ENCODE peak calls at places on chromosomes 11 and 22, in nine cellular contexts. W, O, C, G, L, P, A, T and D are unnamed samples.

GRCh38 chr11:75760710-75761493 is 7.7 kb upstream of the DGAT2 start:
- DNase-seq in W (no peak), O (no peak), C (no peak), G (no peak), L (no peak), P (no peak), A (no peak), T (peak; percentile 82), D (no peak)

GRCh38 chr22:45882881-45883810 is 93.8 kb downstream of the WNT7B start:
- DNase-seq in W (no peak), O (peak; percentile 10), C (no peak), G (no peak), L (peak; percentile 46), P (no peak), A (no peak), T (no peak), D (no peak)

GRCh38 chr11:79129702-79130101 is 311.1 kb downstream of the TENM4 start:
- DNase-seq in W (no peak), O (no peak), C (no peak), G (no peak), L (no peak), P (no peak), A (no peak), T (no peak), D (no peak)

GRCh38 chr11:24422371-24422770 is 74.5 kb upstream of the LUZP2 start:
- DNase-seq in W (no peak), O (no peak), C (no peak), G (no peak), L (no peak), P (no peak), A (no peak), T (peak; percentile 36), D (no peak)

GRCh38 chr11:439315-440064 is 2.3 kb downstream of the ANO9 start:
- DNase-seq in W (no peak), O (no peak), C (no peak), G (no peak), L (no peak), P (no peak), A (no peak), T (no peak), D (no peak)

GRCh38 chr11:115606223-115607220 is 102.3 kb upstream of the CADM1 start:
- DNase-seq in W (peak; percentile 76), O (peak; percentile 31), C (peak; percentile 15), G (no peak), L (no peak), P (peak; percentile 31), A (no peak), T (peak; percentile 67), D (no peak)

GRCh38 chr11:103682318-103683184 is 353.9 kb upstream of the DDI1 start:
- DNase-seq in W (peak; percentile 80), O (peak; percentile 38), C (peak; percentile 44), G (peak; percentile 61), L (peak; percentile 82), P (peak; percentile 46), A (peak; percentile 23), T (peak; percentile 75), D (no peak)

GRCh38 chr22:50728523-50728931 is 9.5 kb upstream of the ACR start:
- DNase-seq in W (no peak), O (no peak), C (no peak), G (no peak), L (peak; percentile 58), P (no peak), A (no peak), T (no peak), D (no peak)

GRCh38 chr11:111378773-111379499 is at the start of gene POU2AF1:
- DNase-seq in W (no peak), O (no peak), C (no peak), G (no peak), L (no peak), P (no peak), A (no peak), T (peak; percentile 43), D (no peak)

GRCh38 chr11:5719703-5720495 is 16.3 kb upstream of the OR56B1 start:
- DNase-seq in W (no peak), O (no peak), C (no peak), G (no peak), L (no peak), P (no peak), A (no peak), T (no peak), D (no peak)

GRCh38 chr11:73275381-73275750 is 3.2 kb downstream of the P2RY6 start:
- DNase-seq in W (no peak), O (no peak), C (no peak), G (no peak), L (peak; percentile 46), P (no peak), A (no peak), T (no peak), D (no peak)

DNA sequence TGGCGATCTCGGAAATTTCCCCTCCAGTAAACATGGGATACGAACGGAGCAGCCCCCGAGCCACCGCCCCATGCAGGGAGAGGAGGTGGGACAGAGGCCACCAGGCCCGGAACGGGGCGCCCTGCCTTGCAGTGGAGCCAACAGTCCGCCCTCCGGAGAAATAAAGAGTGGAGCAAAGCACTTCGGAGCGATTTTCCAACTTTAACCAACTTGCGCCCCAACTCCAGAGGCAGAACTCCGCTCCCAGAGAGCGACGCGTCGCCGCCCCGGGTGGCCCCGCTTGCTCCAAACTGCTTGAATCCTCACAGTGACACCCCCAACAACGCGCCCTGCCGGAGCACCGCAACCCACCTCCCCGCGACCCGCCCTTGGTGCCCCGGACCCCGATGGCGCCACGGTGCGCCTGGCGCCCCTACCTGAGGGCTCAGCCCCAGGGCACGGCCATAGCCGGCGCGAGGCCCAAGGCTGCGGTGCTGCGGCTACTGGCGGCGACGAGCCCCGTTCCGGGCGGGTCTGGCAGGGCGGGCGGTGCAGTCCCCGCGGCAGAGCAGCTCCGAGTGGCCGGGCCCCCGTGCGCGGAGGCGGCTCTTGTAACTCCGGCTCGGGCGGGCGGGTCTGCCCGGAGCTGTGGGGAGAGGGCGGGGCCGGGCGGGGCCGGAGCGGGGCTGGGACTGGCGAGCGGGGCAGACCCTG is at the start of gene AHNAK:
- DNase-seq in W (peak; percentile 85), O (peak; percentile 84), C (peak; percentile 92), G (no peak), L (peak; percentile 94), P (peak; percentile 87), A (peak; percentile 67), T (peak; percentile 52), D (peak; percentile 93)
- TF ChIP-seq POLR2A in W (peak; percentile 33), O (peak; percentile 94), C (peak; percentile 95), G (peak; percentile 73), L (peak; percentile 77), P (no peak), A (peak; percentile 74), T (peak; percentile 73), D (peak; percentile 93)

DNA sequence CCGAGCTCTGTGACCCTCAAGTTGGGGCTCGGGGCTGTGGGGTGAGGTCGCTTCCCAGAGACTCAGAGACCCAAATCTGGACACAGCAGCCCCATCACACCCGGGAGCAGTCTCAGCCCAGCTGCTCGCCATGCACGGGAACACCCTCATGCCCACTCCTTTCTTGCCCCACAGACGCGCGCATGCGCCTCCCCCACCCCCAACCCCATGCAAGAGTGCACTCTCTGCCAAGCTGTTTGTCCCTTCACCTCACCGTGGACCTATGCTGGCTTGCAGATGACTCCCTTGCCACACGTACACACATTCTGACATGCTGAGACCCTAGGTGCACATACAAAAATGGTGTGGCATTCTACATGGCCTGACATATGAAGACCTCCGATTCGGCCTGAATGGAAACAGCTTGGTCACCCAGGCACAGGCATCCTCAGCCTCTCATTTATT is 500 bp upstream of the CD248 start:
- DNase-seq in W (no peak), O (peak; percentile 65), C (no peak), G (no peak), L (peak; percentile 85), P (no peak), A (no peak), T (peak; percentile 68), D (no peak)
- H3K4me1 ChIP-seq in W (peaks cover 22% of the 10 kb centered on the region), O (no peaks in the 10 kb centered on the region), C (no peaks in the 10 kb centered on the region), G (peaks cover 15% of the 10 kb centered on the region), L (peaks cover 62% of the 10 kb centered on the region), P (peaks cover 60% of the 10 kb centered on the region), A (peaks cover 24% of the 10 kb centered on the region), T (peaks cover 32% of the 10 kb centered on the region), D (peaks cover 75% of the 10 kb centered on the region)

GRCh38 chr22:31153357-31153756 is 6.6 kb upstream of the RNF185 start:
- DNase-seq in W (no peak), O (no peak), C (no peak), G (no peak), L (no peak), P (no peak), A (no peak), T (no peak), D (no peak)

GRCh38 chr22:31151872-31152271 is 8.1 kb upstream of the RNF185 start:
- DNase-seq in W (no peak), O (no peak), C (no peak), G (no peak), L (no peak), P (no peak), A (no peak), T (no peak), D (no peak)

GRCh38 chr22:31150615-31151014 is 9.4 kb upstream of the RNF185 start:
- DNase-seq in W (no peak), O (no peak), C (no peak), G (no peak), L (no peak), P (no peak), A (no peak), T (no peak), D (no peak)

GRCh38 chr22:31154975-31155374 is 5.0 kb upstream of the RNF185 start:
- DNase-seq in W (no peak), O (no peak), C (no peak), G (no peak), L (no peak), P (no peak), A (no peak), T (no peak), D (no peak)

DNA sequence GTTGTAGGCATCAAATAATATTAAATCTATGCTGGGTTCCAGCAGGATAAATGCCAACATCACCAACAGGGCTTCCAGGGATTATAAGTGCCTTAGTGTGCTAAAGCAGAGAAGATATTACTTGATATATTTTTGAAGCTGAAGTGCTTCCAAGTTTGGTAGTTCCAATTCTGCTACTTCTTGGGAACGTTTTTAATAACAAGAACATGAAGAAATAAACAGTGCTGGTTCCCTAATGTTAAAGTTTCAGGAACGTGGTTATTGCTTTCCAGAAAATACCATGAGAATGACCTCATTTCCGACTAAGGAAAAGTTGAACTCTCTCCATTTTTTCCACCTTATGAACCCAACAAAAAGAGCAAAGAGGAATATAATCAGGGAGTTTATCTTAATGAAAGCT is 4.6 kb upstream of the RNF185 start:
- DNase-seq in W (no peak), O (no peak), C (no peak), G (no peak), L (no peak), P (no peak), A (no peak), T (peak; percentile 80), D (no peak)
- H3K4me3 ChIP-seq in W (no peak overlapping the region), O (no peak overlapping the region), C (no peak overlapping the region), G (no peak overlapping the region), L (no peak overlapping the region), P (no peak overlapping the region), A (no peak overlapping the region), T (no peak overlapping the region), D (no peak overlapping the region)

DNA sequence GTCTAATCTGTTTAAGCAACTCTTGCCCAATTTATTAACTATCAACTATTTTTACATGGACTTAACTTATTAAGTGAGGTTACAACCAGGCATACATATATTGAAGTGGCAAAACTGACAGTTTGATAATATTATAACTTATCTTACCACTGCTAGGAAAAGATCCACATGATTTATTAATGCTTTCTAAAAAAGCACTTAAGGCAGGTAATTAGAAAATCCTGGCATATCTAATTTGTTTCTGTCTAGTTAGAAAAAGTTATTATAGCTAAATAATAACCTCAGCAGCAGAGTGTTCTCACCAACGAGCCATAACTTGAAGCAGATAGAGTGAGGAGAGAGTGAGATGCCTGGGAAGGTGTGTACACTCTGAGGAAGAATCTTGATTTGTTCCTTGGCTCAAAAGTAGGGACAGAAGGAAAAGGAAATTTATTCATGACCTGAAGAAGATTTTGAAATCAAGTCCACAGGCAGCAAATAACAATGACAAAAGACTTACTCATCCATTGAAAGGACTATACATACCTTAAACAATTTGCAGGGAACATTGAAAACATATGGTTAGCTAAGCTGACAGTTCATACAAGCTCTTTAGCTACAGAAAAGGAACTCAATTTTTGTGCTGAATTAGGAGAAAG is 7.1 kb upstream of the MUC15 start:
- DNase-seq in W (no peak), O (no peak), C (no peak), G (no peak), L (no peak), P (no peak), A (no peak), T (no peak), D (no peak)
- TF ChIP-seq POLR2A in W (no peak), O (no peak), C (no peak), G (no peak), L (no peak), P (no peak), A (no peak), T (no peak), D (no peak)